ENCODE peak calls at places on chromosome 16, in nine cellular contexts. S is activated T-cell treated with anti-CD3 and anti-CD28 coated beads for 24 hours; H is GM04503; F is HL-60; U is stimulated activated CD4-positive, alpha-beta T cell treated with anti-CD3 and anti-CD28 coated beads, Interleukin-12 subunit alpha, Interleukin-12 subunit beta, amount 100 ng/mL, for 48 hours; Y is stimulated activated CD8-positive, alpha-beta memory T cell treated with anti-CD3 and anti-CD28 coated beads, Interleukin-15, amount 100 ng/mL, for 24 hours; A is CD4-positive, CD25-positive, alpha-beta regulatory T cell; Z is kidney tubule cell; E is activated T-helper 1 cell treated with Interleukin-2 at 50 U/mL for 16 hours. L is an unnamed sample.

GRCh38 chr16:89062389-89063345 is 31.0 kb upstream of the ACSF3 start:
- DNase-seq in S (no peak), H (no peak), F (no peak), U (no peak), Y (no peak), A (no peak), Z (no peak), E (no peak), L (no peak)

GRCh38 chr16:20911361-20911760 is 10.8 kb downstream of the LYRM1 start:
- DNase-seq in S (no peak), H (no peak), F (no peak), U (no peak), Y (no peak), A (no peak), Z (peak; percentile 86), E (no peak), L (no peak)

GRCh38 chr16:68059804-68060203 is 25.4 kb upstream of the NFATC3 start:
- DNase-seq in S (no peak), H (no peak), F (no peak), U (no peak), Y (no peak), A (no peak), Z (no peak), E (no peak), L (no peak)

GRCh38 chr16:1363501-1364041 is 11.8 kb downstream of the GNPTG start:
- DNase-seq in S (peak; percentile 56), H (no peak), F (peak; percentile 61), U (peak; percentile 64), Y (peak; percentile 41), A (peak; percentile 72), Z (peak; percentile 60), E (peak; percentile 57), L (peak; percentile 76)

GRCh38 chr16:67506468-67506867 is 22.2 kb upstream of the RIPOR1 start:
- DNase-seq in S (no peak), H (no peak), F (no peak), U (no peak), Y (no peak), A (no peak), Z (no peak), E (no peak), L (no peak)

GRCh38 chr16:55257971-55258613 is 65.9 kb upstream of the IRX6 start:
- DNase-seq in S (peak; percentile 31), H (no peak), F (peak; percentile 72), U (peak; percentile 38), Y (peak; percentile 31), A (peak; percentile 31), Z (peak; percentile 61), E (peak; percentile 7), L (peak; percentile 64)

GRCh38 chr16:22307838-22308237 is 10.6 kb downstream of the POLR3E start:
- DNase-seq in S (no peak), H (no peak), F (no peak), U (no peak), Y (no peak), A (no peak), Z (no peak), E (no peak), L (no peak)

GRCh38 chr16:68035227-68035626 is 12.1 kb downstream of the DUS2 start:
- DNase-seq in S (no peak), H (no peak), F (no peak), U (no peak), Y (no peak), A (no peak), Z (no peak), E (no peak), L (no peak)

GRCh38 chr16:671353-672131 is 3.6 kb downstream of the RHOT2 start:
- DNase-seq in S (no peak), H (no peak), F (no peak), U (no peak), Y (no peak), A (no peak), Z (no peak), E (no peak), L (no peak)

GRCh38 chr16:58475220-58475619 is 24.7 kb upstream of the NDRG4 start:
- DNase-seq in S (no peak), H (no peak), F (no peak), U (no peak), Y (no peak), A (no peak), Z (no peak), E (no peak), L (no peak)

GRCh38 chr16:1786242-1787055 is 3.7 kb downstream of the NUBP2 start:
- DNase-seq in S (no peak), H (no peak), F (no peak), U (no peak), Y (no peak), A (no peak), Z (no peak), E (no peak), L (no peak)

GRCh38 chr16:67943619-67944503 is at the start of gene LCAT:
- DNase-seq in S (no peak), H (no peak), F (no peak), U (no peak), Y (no peak), A (no peak), Z (no peak), E (no peak), L (no peak)

GRCh38 chr16:59573528-59574271 is 839.6 kb upstream of the GOT2 start:
- DNase-seq in S (no peak), H (peak; percentile 15), F (no peak), U (no peak), Y (no peak), A (no peak), Z (no peak), E (no peak), L (no peak)

GRCh38 chr16:72999541-73000019 is 48.3 kb downstream of the ZFHX3 start:
- DNase-seq in S (no peak), H (no peak), F (no peak), U (no peak), Y (no peak), A (no peak), Z (no peak), E (no peak), L (no peak)

GRCh38 chr16:46897471-46897870 is 13.3 kb downstream of the GPT2 start:
- DNase-seq in S (no peak), H (no peak), F (no peak), U (no peak), Y (no peak), A (no peak), Z (no peak), E (no peak), L (no peak)

GRCh38 chr16:4498546-4499195 is 22.5 kb downstream of the HMOX2 start:
- DNase-seq in S (no peak), H (no peak), F (no peak), U (no peak), Y (no peak), A (no peak), Z (peak; percentile 91), E (no peak), L (no peak)

GRCh38 chr16:74637742-74638453 is 28.8 kb downstream of the RFWD3 start:
- DNase-seq in S (no peak), H (no peak), F (no peak), U (no peak), Y (no peak), A (no peak), Z (no peak), E (no peak), L (no peak)

GRCh38 chr16:48330847-48331204 is 54.4 kb downstream of the SIAH1 start:
- DNase-seq in S (no peak), H (no peak), F (peak; percentile 62), U (no peak), Y (no peak), A (no peak), Z (no peak), E (no peak), L (no peak)

GRCh38 chr16:84483882-84484565 is 20.4 kb downstream of the MEAK7 start:
- DNase-seq in S (no peak), H (no peak), F (peak; percentile 1), U (no peak), Y (no peak), A (no peak), Z (no peak), E (no peak), L (no peak)

GRCh38 chr16:65126845-65127624 is 5.2 kb upstream of the CDH11 start:
- DNase-seq in S (no peak), H (no peak), F (no peak), U (no peak), Y (no peak), A (peak; percentile 16), Z (no peak), E (no peak), L (no peak)

GRCh38 chr16:68719993-68720489 is 17.1 kb upstream of the CDH1 start:
- DNase-seq in S (peak; percentile 18), H (no peak), F (no peak), U (no peak), Y (no peak), A (peak; percentile 14), Z (no peak), E (no peak), L (no peak)

GRCh38 chr16:13919330-13919682 is 648 bp upstream of the ERCC4 start:
- DNase-seq in S (no peak), H (no peak), F (no peak), U (no peak), Y (no peak), A (peak; percentile 57), Z (peak; percentile 61), E (no peak), L (peak; percentile 57)

GRCh38 chr16:52491216-52491615 is 55.7 kb downstream of the TOX3 start:
- DNase-seq in S (no peak), H (no peak), F (no peak), U (no peak), Y (no peak), A (no peak), Z (no peak), E (no peak), L (no peak)

GRCh38 chr16:12646490-12647274 is 157.0 kb downstream of the CPPED1 start:
- DNase-seq in S (peak; percentile 16), H (no peak), F (no peak), U (no peak), Y (no peak), A (peak; percentile 69), Z (peak; percentile 82), E (no peak), L (no peak)

GRCh38 chr16:17802566-17802965 is 331.8 kb upstream of the XYLT1 start:
- DNase-seq in S (no peak), H (no peak), F (no peak), U (no peak), Y (no peak), A (no peak), Z (no peak), E (no peak), L (no peak)

GRCh38 chr16:81636298-81636960 is 142.7 kb upstream of the PLCG2 start:
- DNase-seq in S (no peak), H (no peak), F (peak; percentile 46), U (no peak), Y (no peak), A (no peak), Z (no peak), E (no peak), L (no peak)

GRCh38 chr16:66918355-66918754 is 330 bp downstream of the CDH16 start:
- DNase-seq in S (no peak), H (no peak), F (no peak), U (no peak), Y (no peak), A (no peak), Z (no peak), E (no peak), L (no peak)

GRCh38 chr16:1481906-1482835 is 6.6 kb downstream of the PTX4 start:
- DNase-seq in S (no peak), H (no peak), F (no peak), U (no peak), Y (no peak), A (no peak), Z (no peak), E (no peak), L (no peak)